ENCODE peak calls at places on chromosomes 5 and 9, in six cellular contexts. Y, F, P, U, K and E are unnamed samples.

GRCh38 chr5:52896524-52897237 is 92.5 kb upstream of the ITGA2 start:
- DNase-seq in F (no peak), U (no peak), P (peak; percentile 77), Y (no peak), K (no peak), E (peak; percentile 29)

GRCh38 chr9:3863114-3863528 is 337.3 kb upstream of the RFX3 start:
- DNase-seq in P (peak; percentile 77), U (peak; percentile 59), F (no peak), K (no peak), Y (no peak), E (peak; percentile 82)

GRCh38 chr5:44332360-44332971 is 56.8 kb downstream of the FGF10 start:
- DNase-seq in F (no peak), P (peak; percentile 72), U (peak; percentile 4), K (no peak), Y (no peak), E (peak; percentile 3)

GRCh38 chr9:121776009-121776738 is 124.7 kb downstream of the DAB2IP start:
- DNase-seq in U (no peak), Y (no peak), P (no peak), F (peak; percentile 2), K (no peak), E (no peak)

GRCh38 chr5:59104400-59105117 is 521.7 kb downstream of the RAB3C start:
- DNase-seq in F (no peak), K (no peak), Y (no peak), P (no peak), U (no peak), E (no peak)

GRCh38 chr5:151155149-151155776 is 2.3 kb downstream of the ANXA6 start:
- DNase-seq in F (no peak), P (no peak), K (peak; percentile 47), U (no peak), Y (peak; percentile 35), E (no peak)

GRCh38 chr9:121592265-121592664 is 59.2 kb upstream of the DAB2IP start:
- DNase-seq in Y (no peak), K (no peak), P (no peak), U (no peak), F (no peak), E (no peak)

GRCh38 chr9:114621975-114622609 is 11.0 kb downstream of the TMEM268 start:
- DNase-seq in F (no peak), U (peak; percentile 14), K (no peak), P (peak; percentile 96), Y (no peak), E (peak; percentile 33)

GRCh38 chr5:137566780-137567179 is 67.7 kb upstream of the SPOCK1 start:
- DNase-seq in P (no peak), K (no peak), Y (no peak), U (no peak), F (peak; percentile 55), E (no peak)

GRCh38 chr9:19934301-19934868 is 145.5 kb upstream of the SLC24A2 start:
- DNase-seq in K (no peak), P (peak; percentile 36), F (no peak), U (no peak), Y (no peak), E (no peak)

GRCh38 chr5:178145965-178146820 is 7.5 kb downstream of the NHP2 start:
- DNase-seq in U (peak; percentile 82), P (peak; percentile 33), F (peak; percentile 82), Y (no peak), K (peak; percentile 58), E (no peak)

GRCh38 chr5:140178082-140178410 is 3.1 kb downstream of the CYSTM1 start:
- DNase-seq in F (no peak), P (no peak), Y (no peak), U (no peak), K (no peak), E (no peak)

GRCh38 chr5:172361566-172362238 is 78.1 kb upstream of the UBTD2 start:
- DNase-seq in F (no peak), U (peak; percentile 18), K (no peak), Y (peak; percentile 55), P (peak; percentile 99), E (peak; percentile 98)

GRCh38 chr9:87546704-87547103 is 49.0 kb downstream of the DAPK1 start:
- DNase-seq in F (no peak), K (no peak), U (no peak), P (peak; percentile 36), Y (no peak), E (no peak)

GRCh38 chr5:149150457-149150856 is 9.2 kb downstream of the ABLIM3 start:
- DNase-seq in Y (no peak), F (no peak), P (peak; percentile 82), K (no peak), U (no peak), E (no peak)

GRCh38 chr5:143806568-143806967 is 5.4 kb upstream of the HMHB1 start:
- DNase-seq in Y (peak; percentile 60), P (no peak), K (no peak), U (no peak), F (no peak), E (no peak)

GRCh38 chr5:5751987-5752386 is 329.5 kb downstream of the ICE1 start:
- DNase-seq in Y (peak; percentile 28), F (no peak), P (no peak), K (no peak), U (no peak), E (no peak)

GRCh38 chr5:119340597-119341218 is 15.1 kb upstream of the TNFAIP8 start:
- DNase-seq in Y (peak; percentile 91), P (no peak), U (no peak), K (peak; percentile 40), F (no peak), E (no peak)

GRCh38 chr5:121741156-121741555 is 110.5 kb upstream of the FTMT start:
- DNase-seq in K (no peak), P (no peak), Y (no peak), F (no peak), U (no peak), E (no peak)

GRCh38 chr5:72433520-72433919 is 73.7 kb downstream of the ZNF366 start:
- DNase-seq in Y (no peak), U (no peak), F (no peak), K (no peak), P (peak; percentile 83), E (no peak)

DNA sequence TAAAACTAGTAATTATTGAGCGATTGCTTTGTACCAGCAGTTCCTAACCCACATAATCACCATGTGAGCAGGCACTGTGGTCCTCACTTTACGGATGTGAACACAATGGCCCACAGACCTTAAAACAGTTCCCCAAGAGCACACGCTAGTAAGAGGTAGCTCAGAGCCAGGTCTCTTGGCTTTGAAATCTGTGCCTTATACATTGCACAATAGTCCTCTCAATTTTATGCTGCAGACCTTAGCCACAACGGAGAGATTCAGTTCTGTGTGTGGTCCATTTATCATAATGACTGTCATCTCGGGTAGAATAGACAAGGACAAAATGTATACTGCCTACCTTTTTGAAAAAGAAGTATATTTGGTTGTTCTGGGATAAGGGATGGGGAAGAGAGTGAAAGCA is 289.0 kb upstream of the ANKRD55 start:
- DNase-seq in F (no peak), P (no peak), Y (no peak), K (no peak), U (no peak), E (no peak)
- H3K4me3 ChIP-seq in F (no peak overlapping the region), P (no peak overlapping the region), Y (no peak overlapping the region), K (no peak overlapping the region), U (no peak overlapping the region), E (no peak overlapping the region)

GRCh38 chr5:106822851-106823250 is 847.9 kb downstream of the EFNA5 start:
- DNase-seq in P (no peak), F (no peak), Y (no peak), K (no peak), U (no peak), E (no peak)

GRCh38 chr5:106827061-106827460 is 843.7 kb downstream of the EFNA5 start:
- DNase-seq in F (no peak), K (no peak), P (no peak), U (no peak), Y (no peak), E (peak; percentile 36)

GRCh38 chr5:106825379-106825778 is 845.4 kb downstream of the EFNA5 start:
- DNase-seq in K (no peak), F (no peak), Y (no peak), P (no peak), U (no peak), E (no peak)
- H3K4me3 ChIP-seq in K (no peak overlapping the region), F (no peak overlapping the region), Y (no peak overlapping the region), P (no peak overlapping the region), U (no peak overlapping the region), E (no peak overlapping the region)

GRCh38 chr5:176787676-176788075 is 22.7 kb upstream of the UNC5A start:
- DNase-seq in Y (no peak), F (no peak), K (no peak), P (no peak), U (no peak), E (no peak)

GRCh38 chr5:176790921-176791320 is 19.4 kb upstream of the UNC5A start:
- DNase-seq in U (no peak), Y (no peak), F (no peak), P (peak; percentile 67), K (no peak), E (no peak)

GRCh38 chr5:176789873-176790615 is 20.3 kb upstream of the UNC5A start:
- DNase-seq in K (no peak), U (no peak), P (no peak), Y (no peak), F (no peak), E (no peak)

GRCh38 chr5:176788091-176788490 is 22.3 kb upstream of the UNC5A start:
- DNase-seq in U (no peak), Y (no peak), F (no peak), P (no peak), K (no peak), E (no peak)

DNA sequence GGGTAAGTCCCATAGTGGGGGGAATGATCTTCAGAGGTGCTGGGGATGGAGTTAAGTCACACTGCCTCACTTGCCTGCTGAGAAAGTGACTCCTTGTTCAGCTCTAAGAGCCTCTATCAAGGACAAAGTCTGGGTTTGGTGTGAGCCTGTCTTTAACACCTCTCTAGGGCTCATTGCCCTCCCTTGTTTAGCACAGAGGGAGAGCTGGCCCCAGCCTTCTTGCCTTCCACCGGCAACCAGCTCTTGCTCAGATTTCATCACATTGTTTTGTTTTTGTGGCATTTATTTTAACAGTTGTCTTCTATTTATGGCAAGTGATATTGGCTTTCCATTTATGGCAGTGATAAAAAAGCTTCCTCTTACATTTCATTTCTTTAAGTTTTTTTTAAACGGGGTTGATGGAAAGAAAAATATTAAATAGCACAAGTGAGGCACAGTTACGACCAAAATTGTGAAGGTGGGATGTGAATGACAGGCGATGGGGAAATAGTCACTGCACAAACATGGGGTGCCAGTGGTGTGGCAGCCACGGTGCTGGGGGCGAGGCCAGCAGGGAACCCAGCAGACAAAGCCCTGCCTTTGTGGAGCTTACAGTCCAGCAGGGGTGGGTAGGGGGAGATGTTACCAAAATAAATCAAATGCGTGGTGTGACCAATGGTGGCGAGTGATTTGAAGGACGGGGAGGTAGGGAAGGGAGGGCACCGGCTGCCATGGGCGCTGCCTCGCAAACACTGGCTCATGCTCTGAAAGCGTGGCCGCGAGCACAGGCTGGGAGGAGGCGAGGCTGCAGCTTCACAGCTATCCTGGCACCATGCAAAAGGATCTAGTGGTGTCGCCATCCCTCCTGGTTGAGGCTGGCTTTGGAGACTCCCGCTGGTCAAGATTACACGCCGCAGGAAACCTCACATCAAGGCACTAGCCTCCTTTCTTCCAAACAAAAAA is 21.2 kb upstream of the UNC5A start:
- DNase-seq in P (no peak), Y (no peak), F (peak; percentile 6), U (no peak), K (no peak), E (no peak)
- H3K4me3 ChIP-seq in P (no peak overlapping the region), Y (no peak overlapping the region), F (no peak overlapping the region), U (no peak overlapping the region), K (no peak overlapping the region), E (no peak overlapping the region)

DNA sequence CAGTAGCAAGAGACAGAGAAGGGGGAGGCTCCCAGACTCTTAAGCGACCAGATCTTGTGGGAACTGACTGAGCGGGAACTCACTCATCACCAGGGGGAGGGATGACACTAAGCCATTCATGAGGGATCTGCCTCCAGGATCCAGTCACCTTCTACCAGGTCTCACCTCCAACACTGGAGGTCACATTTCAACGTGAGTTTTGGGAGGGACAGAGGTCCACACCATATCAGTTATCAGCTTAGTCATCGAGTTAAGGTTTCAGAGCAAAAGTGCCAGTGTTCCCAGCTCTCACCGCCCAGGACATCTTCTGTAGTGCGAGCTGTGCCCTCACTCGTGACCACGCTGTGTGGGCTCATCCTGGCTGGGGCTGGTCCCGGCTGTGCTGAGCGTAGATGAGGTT is 98.7 kb upstream of the CACNA1B start:
- DNase-seq in K (no peak), Y (no peak), F (no peak), P (no peak), U (no peak), E (no peak)
- H3K4me3 ChIP-seq in K (no peak overlapping the region), Y (no peak overlapping the region), F (no peak overlapping the region), P (no peak overlapping the region), U (no peak overlapping the region), E (no peak overlapping the region)